ENCODE peak calls at places on chromosomes 2 and 18, in ten cellular contexts. D, M, F, G, E, L, K, O, A and H are unnamed samples.

GRCh38 chr2:72619622-72620021 is 206.2 kb downstream of the EXOC6B start:
- DNase-seq in M (no peak), O (no peak), E (no peak), D (no peak), K (no peak), G (no peak), A (no peak), L (no peak), F (no peak), H (no peak)

GRCh38 chr2:10965241-10965843 is 53.6 kb downstream of the KCNF1 start:
- DNase-seq in L (no peak), M (no peak), E (no peak), D (no peak), F (no peak), K (no peak), O (no peak), G (no peak), A (no peak), H (no peak)

GRCh38 chr18:59272221-59272888 is 899 bp downstream of the RAX start:
- DNase-seq in K (no peak), O (no peak), A (no peak), M (no peak), F (no peak), G (no peak), D (no peak), L (no peak), E (no peak), H (no peak)

GRCh38 chr18:24426398-24427294 is at the start of gene IMPACT:
- DNase-seq in G (peak), D (peak), E (peak), L (no peak), O (peak), K (peak), M (peak), A (peak), F (peak), H (peak)

GRCh38 chr2:31828891-31829290 is 181.9 kb downstream of the MEMO1 start:
- DNase-seq in G (no peak), E (no peak), M (no peak), K (no peak), A (no peak), O (no peak), L (no peak), F (no peak), D (no peak), H (no peak)

GRCh38 chr2:31230751-31231150 is 3.2 kb upstream of the EHD3 start:
- DNase-seq in F (no peak), G (no peak), K (no peak), L (no peak), E (no peak), D (no peak), A (no peak), M (no peak), O (no peak), H (no peak)

GRCh38 chr2:66888791-66889631 is 454.1 kb downstream of the MEIS1 start:
- DNase-seq in G (peak), F (no peak), L (no peak), K (peak), M (peak), D (no peak), E (no peak), O (no peak), A (peak), H (no peak)

GRCh38 chr18:59783138-59783537 is 85.9 kb upstream of the CCBE1 start:
- DNase-seq in K (no peak), L (peak), M (no peak), G (no peak), O (no peak), A (no peak), D (peak), F (peak), E (no peak), H (no peak)

GRCh38 chr18:9575558-9575957 is 38.8 kb downstream of the PPP4R1 start:
- DNase-seq in F (peak), A (peak), G (peak), M (peak), L (peak), K (peak), D (peak), E (peak), O (peak), H (peak)

GRCh38 chr2:214465386-214466146 is 54.7 kb downstream of the VWC2L start:
- DNase-seq in L (no peak), F (no peak), D (no peak), K (peak), A (no peak), O (no peak), E (no peak), M (peak), G (peak), H (no peak)

GRCh38 chr18:53458266-53458665 is 766.2 kb downstream of the MBD2 start:
- DNase-seq in K (no peak), M (no peak), O (no peak), F (no peak), L (no peak), E (no peak), D (no peak), G (no peak), A (no peak), H (no peak)

GRCh38 chr18:63676526-63676925 is 14.8 kb upstream of the SERPINB3 start:
- DNase-seq in F (peak), K (no peak), L (no peak), O (peak), G (no peak), M (no peak), D (peak), A (no peak), E (no peak), H (no peak)

GRCh38 chr2:53460347-53460746 is 307.3 kb upstream of the CHAC2 start:
- DNase-seq in M (no peak), K (no peak), G (peak), D (no peak), E (no peak), O (peak), A (peak), F (no peak), L (no peak), H (no peak)

GRCh38 chr2:39325966-39326365 is 82.2 kb upstream of the CDKL4 start:
- DNase-seq in F (no peak), O (no peak), M (no peak), K (peak), A (no peak), E (no peak), G (no peak), D (no peak), L (no peak), H (no peak)

GRCh38 chr2:85066874-85067351 is 66.3 kb upstream of the TCF7L1 start:
- DNase-seq in F (peak), O (peak), K (peak), G (peak), E (peak), L (peak), M (peak), D (peak), A (peak), H (peak)

GRCh38 chr18:58223717-58224424 is 179.8 kb downstream of the NEDD4L start:
- DNase-seq in E (peak), D (peak), L (peak), O (peak), A (peak), F (peak), G (peak), M (peak), K (peak), H (peak)

GRCh38 chr18:3411327-3411726 is 38.6 kb upstream of the TGIF1 start:
- DNase-seq in L (no peak), E (no peak), A (no peak), D (no peak), K (no peak), M (no peak), O (no peak), F (no peak), G (no peak), H (no peak)

GRCh38 chr2:203328735-203329549 is 748 bp downstream of the ABI2 start:
- DNase-seq in O (no peak), M (no peak), A (peak), E (peak), G (peak), L (no peak), K (no peak), D (peak), F (peak), H (peak)

GRCh38 chr2:24353933-24354332 is 6.4 kb downstream of the ITSN2 start:
- DNase-seq in M (no peak), L (no peak), F (no peak), K (no peak), G (no peak), E (no peak), A (no peak), D (no peak), O (no peak), H (no peak)

GRCh38 chr2:42953216-42953615 is 160.8 kb upstream of the HAAO start:
- DNase-seq in L (no peak), E (no peak), G (no peak), O (no peak), K (no peak), A (no peak), M (no peak), D (no peak), F (peak), H (no peak)

GRCh38 chr2:236366406-236366805 is 102.2 kb upstream of the ASB18 start:
- DNase-seq in M (no peak), G (no peak), E (no peak), D (no peak), L (no peak), A (no peak), K (no peak), F (no peak), O (no peak), H (no peak)

GRCh38 chr18:31497711-31498449 is at the start of gene DSG2:
- DNase-seq in D (peak), E (peak), M (no peak), L (no peak), F (peak), G (peak), A (peak), O (peak), K (no peak), H (peak)

GRCh38 chr18:36461551-36461987 is 164.1 kb downstream of the FHOD3 start:
- DNase-seq in A (no peak), E (no peak), K (no peak), G (no peak), M (no peak), L (no peak), F (no peak), D (no peak), O (no peak), H (no peak)

GRCh38 chr18:63763831-63764600 is 11.2 kb upstream of the SERPINB7 start:
- DNase-seq in O (no peak), F (no peak), D (no peak), A (no peak), M (no peak), K (no peak), G (no peak), E (no peak), L (no peak), H (no peak)

GRCh38 chr2:6073260-6074141 is 381.3 kb downstream of the SOX11 start:
- DNase-seq in F (peak), K (peak), M (no peak), D (no peak), O (no peak), L (no peak), G (no peak), E (no peak), A (no peak), H (no peak)

GRCh38 chr2:237073552-237073951 is 12.1 kb upstream of the COPS8 start:
- DNase-seq in D (no peak), O (no peak), F (no peak), L (no peak), K (peak), A (no peak), G (peak), M (no peak), E (no peak), H (no peak)

GRCh38 chr2:127358044-127358443 is 29.7 kb downstream of the MAP3K2 start:
- DNase-seq in F (no peak), K (no peak), L (no peak), A (no peak), D (no peak), M (no peak), E (no peak), G (no peak), O (no peak), H (no peak)

GRCh38 chr2:63054812-63055509 is 4.3 kb downstream of the OTX1 start:
- DNase-seq in A (no peak), G (no peak), M (no peak), E (no peak), L (no peak), K (no peak), F (no peak), D (no peak), O (no peak), H (no peak)

GRCh38 chr2:140597836-140598235 is 1533.0 kb downstream of the LRP1B start:
- DNase-seq in K (no peak), O (no peak), M (no peak), E (no peak), A (no peak), D (no peak), G (no peak), F (no peak), L (no peak), H (no peak)